ENCODE peak calls at places on chromosomes 7 and 10, in five cellular contexts. A is SK-N-SH, B is HepG2, Q is K562, S is GM12878. G is an unnamed sample.

GRCh38 chr7:37683263-37684120 is at the start of gene GPR141:
- DNase-seq in A (no peak), B (no peak), Q (no peak), S (peak), G (no peak)

GRCh38 chr7:157557263-157557662 is 220.5 kb downstream of the DNAJB6 start:
- DNase-seq in A (no peak), B (no peak), Q (no peak), S (no peak), G (no peak)

GRCh38 chr7:105787071-105787470 is 89.3 kb downstream of the ATXN7L1 start:
- DNase-seq in A (no peak), B (no peak), Q (no peak), S (no peak), G (no peak)

GRCh38 chr7:151694828-151695580 is 175.3 kb upstream of the RHEB start:
- DNase-seq in A (peak), B (peak), Q (no peak), S (no peak), G (no peak)

GRCh38 chr10:133173860-133174523 is 14.0 kb downstream of the KNDC1 start:
- DNase-seq in A (no peak), B (no peak), Q (no peak), S (no peak), G (no peak)

GRCh38 chr10:86670290-86670811 is 2.0 kb downstream of the LDB3 start:
- DNase-seq in A (no peak), B (no peak), Q (no peak), S (no peak), G (no peak)

GRCh38 chr7:132255898-132256297 is 320.4 kb downstream of the PLXNA4 start:
- DNase-seq in A (peak), B (peak), Q (no peak), S (no peak), G (no peak)

GRCh38 chr10:12625393-12626023 is 276.2 kb downstream of the CAMK1D start:
- DNase-seq in A (no peak), B (no peak), Q (no peak), S (no peak), G (no peak)

GRCh38 chr7:131959106-131959812 is 402.8 kb upstream of the PODXL start:
- DNase-seq in A (no peak), B (no peak), Q (no peak), S (no peak), G (no peak)

GRCh38 chr10:35613597-35614226 is 8.6 kb downstream of the GJD4 start:
- DNase-seq in A (no peak), B (peak), Q (peak), S (no peak), G (peak)

GRCh38 chr7:25186436-25186835 is 41.9 kb downstream of the NPVF start:
- DNase-seq in A (no peak), B (no peak), Q (no peak), S (no peak), G (no peak)

GRCh38 chr10:79179404-79180309 is 110.9 kb downstream of the ZMIZ1 start:
- DNase-seq in A (peak), B (no peak), Q (no peak), S (no peak), G (no peak)

GRCh38 chr10:48605786-48606529 is 1.1 kb upstream of the ARHGAP22 start:
- DNase-seq in A (no peak), B (no peak), Q (no peak), S (no peak), G (peak)

GRCh38 chr10:102283488-102283887 is 38.2 kb downstream of the GBF1 start:
- DNase-seq in A (no peak), B (no peak), Q (no peak), S (no peak), G (no peak)

GRCh38 chr7:38000272-38000671 is 79.8 kb downstream of the EPDR1 start:
- DNase-seq in A (no peak), B (no peak), Q (no peak), S (no peak), G (no peak)

GRCh38 chr10:124168991-124169826 is 75.8 kb upstream of the CHST15 start:
- DNase-seq in A (no peak), B (no peak), Q (no peak), S (no peak), G (no peak)

GRCh38 chr7:30389793-30390192 is 88.8 kb downstream of the NOD1 start:
- DNase-seq in A (no peak), B (no peak), Q (no peak), S (no peak), G (no peak)

GRCh38 chr10:121088524-121088923 is 237.4 kb downstream of the WDR11 start:
- DNase-seq in A (peak), B (no peak), Q (no peak), S (no peak), G (no peak)

DNA sequence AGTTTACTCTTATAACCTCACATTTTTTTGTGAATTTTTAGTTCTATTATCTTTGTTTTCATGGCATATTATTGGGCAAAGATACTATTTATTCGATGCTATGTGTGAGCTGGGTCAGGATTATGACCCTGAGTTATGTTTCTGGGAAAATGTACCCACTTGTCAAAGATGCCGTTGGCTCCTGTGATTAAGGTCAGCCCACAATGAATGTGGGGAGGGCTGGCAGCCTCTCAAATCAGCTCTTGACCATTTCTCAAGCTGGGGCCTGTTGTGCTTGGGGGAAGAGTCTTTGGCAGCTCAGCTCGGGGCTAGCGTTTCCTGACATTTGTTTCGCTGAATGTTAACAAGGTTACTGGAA is 97.5 kb downstream of the TCF7L2 start:
- DNase-seq in A (no peak), B (no peak), Q (no peak), S (no peak), G (no peak)
- TF ChIP-seq SMC3 in A (no peak), B (no peak), Q (no peak), S (no peak), G (no peak)

DNA sequence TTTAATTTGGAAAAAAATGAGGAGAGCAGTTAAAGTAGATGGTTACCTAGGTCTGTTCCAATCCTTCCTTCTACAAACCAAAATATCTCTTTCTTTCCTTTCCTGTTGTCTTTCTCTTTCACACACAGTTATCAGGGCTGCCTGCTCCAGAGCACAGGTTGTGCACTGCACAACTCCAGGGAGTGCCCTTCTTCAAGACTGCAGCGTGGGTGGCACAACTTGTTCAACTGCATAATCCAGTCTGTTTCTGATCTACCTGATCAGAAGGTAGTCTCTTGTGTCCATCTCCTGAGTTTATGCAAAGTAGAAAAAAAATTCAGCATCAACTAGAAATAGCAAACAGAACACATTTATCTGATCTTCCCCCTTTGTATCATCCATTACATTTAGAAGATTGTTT is 78.1 kb upstream of the COL13A1 start:
- DNase-seq in A (no peak), B (no peak), Q (no peak), S (no peak), G (no peak)
- TF ChIP-seq MXI1 in A (no peak), B (no peak), Q (no peak), S (no peak), G (no peak)

GRCh38 chr7:141842904-141843303 is 1.6 kb upstream of the PRSS37 start:
- DNase-seq in A (no peak), B (no peak), Q (no peak), S (no peak), G (no peak)

GRCh38 chr7:141840708-141841107 is 577 bp downstream of the PRSS37 start:
- DNase-seq in A (no peak), B (no peak), Q (no peak), S (no peak), G (no peak)

GRCh38 chr7:141841385-141841784 is at the start of gene PRSS37:
- DNase-seq in A (no peak), B (no peak), Q (no peak), S (no peak), G (no peak)

GRCh38 chr7:141839256-141839655 is 2.0 kb downstream of the PRSS37 start:
- DNase-seq in A (no peak), B (no peak), Q (no peak), S (no peak), G (no peak)

DNA sequence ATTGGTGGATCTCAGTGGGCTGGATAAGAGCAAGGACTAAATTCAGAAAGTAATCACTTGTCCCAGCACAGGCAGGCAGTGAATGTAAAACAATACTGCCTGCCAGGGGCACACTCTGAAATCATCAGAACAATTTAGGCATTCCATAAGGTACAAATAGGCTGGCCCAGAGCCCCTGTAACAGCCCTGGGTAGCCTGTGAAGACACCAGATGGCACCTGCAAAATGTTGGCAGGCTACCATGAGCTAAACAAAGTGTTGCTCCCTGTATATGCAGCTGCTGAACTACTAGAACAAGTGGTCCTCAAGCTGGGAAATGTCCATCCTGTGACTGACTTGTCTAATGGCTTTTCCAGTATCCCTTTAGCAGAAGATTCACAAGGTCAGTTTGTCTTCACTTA is 3.0 kb upstream of the PRSS37 start:
- DNase-seq in A (no peak), B (no peak), Q (no peak), S (no peak), G (no peak)
- TF ChIP-seq SMC3 in A (no peak), B (no peak), Q (no peak), S (no peak), G (no peak)

DNA sequence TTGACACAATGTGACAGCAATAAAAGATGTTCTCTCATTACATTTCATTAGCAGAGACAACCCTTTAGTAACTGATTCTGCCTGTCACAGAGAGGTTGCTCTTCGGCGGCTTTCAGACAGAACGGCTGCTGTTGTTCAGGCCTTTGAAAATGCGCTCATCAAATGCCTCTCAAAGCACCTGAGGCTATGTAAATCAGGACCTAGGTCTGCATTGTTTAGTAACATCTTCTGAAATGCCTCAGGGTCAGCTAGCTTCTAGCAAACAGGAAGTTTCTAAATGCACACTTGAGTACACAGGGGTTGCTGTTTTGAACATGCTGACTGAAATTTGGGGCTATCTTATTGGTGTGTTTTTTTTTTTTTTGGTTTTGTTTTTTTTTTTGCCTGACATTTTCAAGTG is 143.3 kb upstream of the DKK1 start:
- DNase-seq in A (no peak), B (no peak), Q (no peak), S (no peak), G (no peak)
- TF ChIP-seq MXI1 in A (no peak), B (no peak), Q (no peak), S (no peak), G (no peak)

GRCh38 chr7:32515890-32516550 is 20.7 kb downstream of the AVL9 start:
- DNase-seq in A (no peak), B (peak), Q (no peak), S (no peak), G (peak)

GRCh38 chr7:32522746-32523145 is 27.5 kb downstream of the AVL9 start:
- DNase-seq in A (no peak), B (no peak), Q (no peak), S (no peak), G (no peak)

GRCh38 chr7:32519763-32520162 is 24.5 kb downstream of the AVL9 start:
- DNase-seq in A (no peak), B (no peak), Q (no peak), S (no peak), G (no peak)

GRCh38 chr7:32516551-32517082 is 21.3 kb downstream of the AVL9 start:
- DNase-seq in A (no peak), B (no peak), Q (no peak), S (no peak), G (no peak)

DNA sequence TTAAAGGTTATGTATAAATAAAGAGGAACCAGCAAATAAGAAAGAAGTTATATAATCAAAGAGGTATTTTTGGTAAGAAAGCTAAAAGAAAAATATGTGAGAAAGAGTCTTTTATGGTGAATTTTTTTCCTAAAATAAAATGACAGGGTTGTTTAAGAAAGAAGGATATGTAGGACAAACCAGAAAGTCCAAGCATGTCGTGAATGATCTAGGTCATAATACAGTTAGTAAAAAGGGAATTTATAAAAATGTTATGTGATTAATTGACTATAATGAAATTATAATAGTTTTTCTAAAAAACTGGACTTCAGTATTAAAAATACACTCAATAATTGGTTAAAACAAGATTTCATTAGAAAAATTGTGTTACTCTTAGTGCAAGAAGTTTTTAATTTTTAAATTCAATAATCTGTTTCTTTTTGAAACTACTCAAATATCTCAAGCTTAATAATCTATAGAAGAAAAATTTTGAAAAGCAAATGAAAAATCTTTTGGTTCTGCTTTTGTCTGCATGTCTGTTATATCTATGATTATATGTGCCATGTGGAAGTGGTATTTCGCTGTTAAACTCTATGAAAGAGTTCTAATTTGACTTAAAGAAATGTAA is 23.3 kb downstream of the AVL9 start:
- DNase-seq in A (no peak), B (peak), Q (no peak), S (no peak), G (peak)
- TF ChIP-seq SMC3 in A (no peak), B (no peak), Q (no peak), S (no peak), G (no peak)

DNA sequence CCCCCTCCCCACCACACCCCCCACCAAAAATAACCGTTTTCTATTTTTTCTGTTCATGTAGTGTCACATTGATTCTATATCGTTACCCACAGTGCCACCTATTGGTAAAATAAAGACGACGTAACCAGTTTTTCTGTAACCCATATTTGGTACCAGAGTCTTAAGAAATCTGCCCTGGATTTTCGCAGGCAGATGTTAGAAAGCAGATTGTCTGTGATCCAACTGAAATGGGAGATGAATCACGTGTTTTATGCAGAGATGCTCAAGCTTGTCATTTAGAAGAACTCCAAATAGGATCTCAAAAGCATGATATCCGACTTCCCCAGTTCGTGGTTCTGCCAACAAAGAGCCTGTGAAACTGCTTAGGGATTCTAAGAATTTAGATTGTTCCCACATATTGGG is 261.1 kb upstream of the CSTF2T start:
- DNase-seq in A (peak), B (peak), Q (peak), S (no peak), G (peak)
- TF ChIP-seq MXI1 in A (no peak), B (no peak), Q (no peak), S (no peak), G (no peak)

G was measured in IMR-90.